ENCODE peak calls at places on chromosome 1, in seven cellular contexts. F is activated naive CD4-positive, alpha-beta T cell treated with anti-CD3 and anti-CD28 coated beads, Interleukin-2, amount 50 U/mL, for 16 hours; D is A549; J is uterus; Z is heart right ventricle; S is HEK293T; U is pancreas. V is an unnamed sample.

GRCh38 chr1:151611288-151611790 is 511 bp upstream of the SNX27 start:
- DNase-seq in U (peak; percentile 17), J (no peak), S (no peak), D (no peak), F (no peak), Z (no peak), V (peak; percentile 87)

GRCh38 chr1:5119496-5120234 is 465.3 kb downstream of the AJAP1 start:
- DNase-seq in Z (no peak), D (no peak), F (no peak), U (no peak), J (no peak), S (peak; percentile 21), V (no peak)

GRCh38 chr1:78047131-78047530 is 1.4 kb downstream of the GIPC2 start:
- DNase-seq in Z (peak; percentile 34), J (no peak), D (no peak), U (peak; percentile 58), F (no peak), S (no peak), V (no peak)

GRCh38 chr1:44327679-44328491 is 27.2 kb downstream of the ERI3 start:
- DNase-seq in Z (peak; percentile 70), F (no peak), D (peak; percentile 93), J (peak; percentile 87), S (peak; percentile 58), U (peak; percentile 81), V (peak; percentile 79)

GRCh38 chr1:25703671-25704637 is 87.4 kb downstream of the MAN1C1 start:
- DNase-seq in U (no peak), Z (no peak), J (no peak), S (no peak), D (no peak), F (peak; percentile 30), V (no peak)

GRCh38 chr1:162456324-162456723 is 41.3 kb upstream of the UHMK1 start:
- DNase-seq in F (no peak), S (no peak), J (no peak), U (no peak), Z (no peak), D (no peak), V (no peak)

GRCh38 chr1:77282866-77283539 is 1.2 kb downstream of the AK5 start:
- DNase-seq in Z (no peak), F (peak; percentile 41), D (no peak), S (no peak), U (no peak), J (no peak), V (no peak)

GRCh38 chr1:36400825-36401601 is 3.3 kb upstream of the LSM10 start:
- DNase-seq in U (peak; percentile 51), Z (peak; percentile 65), S (no peak), D (no peak), J (peak; percentile 58), F (peak; percentile 37), V (no peak)

GRCh38 chr1:2257245-2257627 is 29.1 kb downstream of the SKI start:
- DNase-seq in D (no peak), S (no peak), F (no peak), J (no peak), U (no peak), Z (no peak), V (no peak)

GRCh38 chr1:203089001-203089650 is 3.3 kb upstream of the MYOG start:
- DNase-seq in S (no peak), D (no peak), Z (no peak), U (no peak), J (no peak), F (no peak), V (no peak)

GRCh38 chr1:222464841-222465210 is 83.1 kb downstream of the HHIPL2 start:
- DNase-seq in Z (peak; percentile 47), J (peak; percentile 51), S (peak; percentile 48), U (peak; percentile 32), F (peak; percentile 79), D (peak; percentile 64), V (no peak)

GRCh38 chr1:185716095-185716494 is 18.1 kb upstream of the HMCN1 start:
- DNase-seq in D (no peak), S (no peak), F (no peak), Z (no peak), J (no peak), U (no peak), V (no peak)

GRCh38 chr1:39102537-39103320 is 76.6 kb downstream of the NDUFS5 start:
- DNase-seq in D (peak; percentile 67), U (peak; percentile 48), Z (peak; percentile 53), J (peak; percentile 58), F (peak; percentile 15), S (peak; percentile 66), V (peak; percentile 49)

GRCh38 chr1:157407367-157407766 is 144.9 kb downstream of the FCRL5 start:
- DNase-seq in S (no peak), F (no peak), U (no peak), Z (no peak), D (no peak), J (no peak), V (no peak)

GRCh38 chr1:181094813-181095212 is 6.3 kb downstream of the IER5 start:
- DNase-seq in F (no peak), U (no peak), D (no peak), S (no peak), J (peak; percentile 69), Z (peak; percentile 75), V (no peak)

GRCh38 chr1:93616221-93616995 is 65.2 kb downstream of the BCAR3 start:
- DNase-seq in S (peak; percentile 38), D (peak; percentile 46), F (no peak), U (no peak), J (no peak), Z (peak; percentile 44), V (no peak)

GRCh38 chr1:40185951-40186864 is 25.0 kb downstream of the RLF start:
- DNase-seq in F (peak; percentile 54), J (no peak), Z (no peak), U (no peak), D (no peak), S (no peak), V (no peak)

GRCh38 chr1:167121375-167122120 is 27.7 kb downstream of the STYXL2 start:
- DNase-seq in D (peak; percentile 58), F (peak; percentile 39), J (no peak), Z (no peak), U (peak; percentile 31), S (no peak), V (no peak)

V was measured in Caco-2.